ENCODE peak calls at places on chromosomes 6 and 20, in seven cellular contexts. C is ovary; M is body of pancreas; Q is stomach; P is tibial nerve; W is CD4-positive, CD25-positive, alpha-beta regulatory T cell; S is aorta. O is an unnamed sample. For H3K27me3, the result is how much of the 10 kb centered on the place peaks cover.

GRCh38 chr20:4813076-4813838 is 91.5 kb downstream of the PRND start:
- DNase-seq in C (peak), M (no peak), Q (no peak), P (no peak), W (no peak), S (peak), O (no peak)

GRCh38 chr20:7161690-7162089 is 394.2 kb downstream of the BMP2 start:
- DNase-seq in C (no peak), M (no peak), Q (no peak), P (peak), W (no peak), S (no peak), O (no peak)

GRCh38 chr6:117555882-117556498 is 46.3 kb downstream of the GOPC start:
- DNase-seq in C (no peak), M (peak), Q (peak), P (peak), W (peak), S (no peak), O (no peak)

GRCh38 chr20:10179574-10180298 is 38.9 kb upstream of the SNAP25 start:
- DNase-seq in C (no peak), M (no peak), Q (no peak), P (no peak), W (no peak), S (no peak), O (no peak)

GRCh38 chr20:44745560-44746366 is at the start of gene KCNK15:
- DNase-seq in C (peak), M (peak), Q (peak), P (no peak), W (no peak), S (peak), O (peak)

GRCh38 chr6:1825277-1825676 is 215.6 kb downstream of the FOXC1 start:
- DNase-seq in C (no peak), M (no peak), Q (no peak), P (no peak), W (no peak), S (no peak), O (no peak)

GRCh38 chr6:137512768-137513605 is 18.8 kb upstream of the OLIG3 start:
- DNase-seq in C (no peak), M (no peak), Q (no peak), P (no peak), W (no peak), S (no peak), O (no peak)

GRCh38 chr20:48015943-48016723 is 230.9 kb upstream of the SULF2 start:
- DNase-seq in C (peak), M (no peak), Q (no peak), P (no peak), W (no peak), S (no peak), O (no peak)

GRCh38 chr20:33493076-33493766 is 3.3 kb downstream of the CBFA2T2 start:
- DNase-seq in C (no peak), M (no peak), Q (no peak), P (no peak), W (no peak), S (no peak), O (no peak)

GRCh38 chr20:42610070-42610469 is 579.6 kb downstream of the PTPRT start:
- DNase-seq in C (no peak), M (no peak), Q (no peak), P (no peak), W (no peak), S (no peak), O (no peak)

GRCh38 chr6:89660981-89661380 is 22.4 kb upstream of the LYRM2 start:
- DNase-seq in C (no peak), M (no peak), Q (no peak), P (no peak), W (no peak), S (no peak), O (no peak)

GRCh38 chr6:44855562-44856494 is 468.3 kb downstream of the CDC5L start:
- DNase-seq in C (no peak), M (no peak), Q (no peak), P (no peak), W (no peak), S (no peak), O (no peak)

GRCh38 chr6:113630738-113631535 is 226.2 kb upstream of the MARCKS start:
- DNase-seq in C (no peak), M (no peak), Q (no peak), P (no peak), W (no peak), S (peak), O (no peak)

GRCh38 chr6:16129623-16130243 is 847 bp downstream of the MYLIP start:
- DNase-seq in C (peak), M (peak), Q (peak), P (no peak), W (no peak), S (no peak), O (no peak)

GRCh38 chr6:29631860-29632731 is 887 bp downstream of the GABBR1 start:
- DNase-seq in C (peak), M (peak), Q (peak), P (peak), W (peak), S (peak), O (peak)

GRCh38 chr6:27178001-27178730 is 69.3 kb upstream of the PRSS16 start:
- DNase-seq in C (peak), M (peak), Q (peak), P (peak), W (peak), S (peak), O (no peak)

GRCh38 chr20:967796-968742 is 34.0 kb downstream of the RSPO4 start:
- DNase-seq in C (no peak), M (no peak), Q (no peak), P (peak), W (no peak), S (no peak), O (no peak)

GRCh38 chr20:10805764-10806163 is 132.0 kb upstream of the JAG1 start:
- DNase-seq in C (no peak), M (no peak), Q (no peak), P (no peak), W (no peak), S (no peak), O (no peak)

GRCh38 chr6:88157106-88157505 is 9.0 kb downstream of the CNR1 start:
- DNase-seq in C (no peak), M (no peak), Q (no peak), P (no peak), W (no peak), S (no peak), O (no peak)

GRCh38 chr20:10747019-10747418 is 73.2 kb upstream of the JAG1 start:
- DNase-seq in C (no peak), M (no peak), Q (no peak), P (no peak), W (no peak), S (no peak), O (no peak)

GRCh38 chr6:132188865-132189264 is 212.4 kb downstream of the MOXD1 start:
- DNase-seq in C (no peak), M (no peak), Q (no peak), P (no peak), W (no peak), S (no peak), O (no peak)

GRCh38 chr6:88301888-88302768 is 136.0 kb upstream of the CNR1 start:
- DNase-seq in C (no peak), M (no peak), Q (no peak), P (no peak), W (no peak), S (no peak), O (no peak)

GRCh38 chr20:50691585-50692552 is 527 bp upstream of the RIPOR3 start:
- DNase-seq in C (no peak), M (no peak), Q (no peak), P (peak), W (no peak), S (no peak), O (no peak)

GRCh38 chr6:36911946-36912555 is 26.3 kb downstream of the C6orf89 start:
- DNase-seq in C (no peak), M (no peak), Q (no peak), P (no peak), W (no peak), S (no peak), O (no peak)

GRCh38 chr6:26597821-26598220 is 1.1 kb downstream of the ABT1 start:
- DNase-seq in C (no peak), M (no peak), Q (no peak), P (no peak), W (no peak), S (no peak), O (no peak)

GRCh38 chr6:152380993-152381898 is 255.9 kb downstream of the SYNE1 start:
- DNase-seq in C (peak), M (peak), Q (peak), P (peak), W (no peak), S (peak), O (peak)

GRCh38 chr20:52497731-52498130 is 306.2 kb upstream of the ZFP64 start:
- DNase-seq in C (no peak), M (no peak), Q (no peak), P (no peak), W (no peak), S (no peak), O (no peak)

GRCh38 chr20:50772418-50773185 is 22.3 kb upstream of the BCAS4 start:
- DNase-seq in C (no peak), M (peak), Q (no peak), P (no peak), W (no peak), S (no peak), O (no peak)

GRCh38 chr20:48295966-48296421 is 510.7 kb upstream of the SULF2 start:
- DNase-seq in C (no peak), M (no peak), Q (no peak), P (no peak), W (no peak), S (no peak), O (no peak)

GRCh38 chr20:9352740-9353139 is 161.7 kb upstream of the LAMP5 start:
- DNase-seq in C (no peak), M (no peak), Q (no peak), P (no peak), W (no peak), S (no peak), O (no peak)

GRCh38 chr20:9739991-9740390 is 98.9 kb downstream of the PAK5 start:
- DNase-seq in C (no peak), M (no peak), Q (no peak), P (no peak), W (no peak), S (no peak), O (no peak)

GRCh38 chr6:97077380-97077779 is 152.9 kb downstream of the KLHL32 start:
- DNase-seq in C (no peak), M (no peak), Q (no peak), P (no peak), W (no peak), S (no peak), O (no peak)

GRCh38 chr6:119172813-119173212 is 94.3 kb upstream of the FAM184A start:
- DNase-seq in C (no peak), M (no peak), Q (no peak), P (no peak), W (no peak), S (no peak), O (no peak)

GRCh38 chr6:130893766-130894165 is 66.6 kb downstream of the SMLR1 start:
- DNase-seq in C (no peak), M (no peak), Q (no peak), P (no peak), W (no peak), S (no peak), O (no peak)

GRCh38 chr6:168666751-168667427 is 225.9 kb downstream of the SMOC2 start:
- DNase-seq in C (no peak), M (no peak), Q (no peak), P (no peak), W (no peak), S (no peak), O (no peak)

GRCh38 chr6:45922728-45923351 is 92.8 kb downstream of the CLIC5 start:
- DNase-seq in C (peak), M (peak), Q (peak), P (peak), W (peak), S (peak), O (peak)

GRCh38 chr6:119313937-119314893 is 35.3 kb downstream of the MAN1A1 start:
- DNase-seq in C (no peak), M (no peak), Q (no peak), P (no peak), W (no peak), S (no peak), O (no peak)

GRCh38 chr20:43740642-43741041 is 13.8 kb upstream of the GTSF1L start:
- DNase-seq in C (no peak), M (no peak), Q (no peak), P (no peak), W (no peak), S (no peak), O (no peak)

GRCh38 chr6:36739947-36740817 is 42.6 kb downstream of the RAB44 start:
- DNase-seq in C (no peak), M (no peak), Q (no peak), P (no peak), W (no peak), S (no peak), O (no peak)

GRCh38 chr6:84172574-84172973 is 54.9 kb downstream of the CEP162 start:
- DNase-seq in C (no peak), M (no peak), Q (no peak), P (no peak), W (no peak), S (no peak), O (no peak)

GRCh38 chr20:3172126-3172932 is 1.0 kb downstream of the LZTS3 start:
- DNase-seq in C (no peak), M (no peak), Q (no peak), P (no peak), W (no peak), S (peak), O (peak)
- H3K27me3 ChIP-seq in C (under half), M (under half), Q (under half), P (under half), W (under half), S (under half), O (under half)

DNA sequence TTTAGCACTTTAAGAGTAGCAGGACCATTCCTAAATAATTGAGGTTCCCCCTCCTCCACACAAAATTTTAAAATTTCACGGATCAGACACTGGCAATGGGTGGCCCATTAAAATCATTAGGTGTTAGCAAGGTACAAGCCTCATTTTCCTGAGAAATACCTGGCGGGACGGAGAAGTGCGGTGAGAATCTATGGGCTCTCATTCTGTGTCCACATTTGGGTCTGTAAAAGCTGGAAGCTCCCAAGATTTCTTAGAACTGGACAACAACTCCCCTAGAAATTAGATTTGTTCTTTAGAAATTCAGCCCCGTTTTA is 5.9 kb downstream of the SIM1 start:
- DNase-seq in C (no peak), M (no peak), Q (no peak), P (no peak), W (no peak), S (no peak), O (no peak)
- H3K27me3 ChIP-seq in C (under half), M (under half), Q (half or more), P (half or more), W (half or more), S (under half), O (under half)

GRCh38 chr6:158160932-158161539 is 7.0 kb downstream of the SERAC1 start:
- DNase-seq in C (no peak), M (no peak), Q (no peak), P (no peak), W (no peak), S (no peak), O (no peak)

GRCh38 chr6:158154816-158155215 is 13.2 kb downstream of the SERAC1 start:
- DNase-seq in C (no peak), M (no peak), Q (no peak), P (no peak), W (no peak), S (no peak), O (no peak)

GRCh38 chr6:158158748-158159147 is 9.3 kb downstream of the SERAC1 start:
- DNase-seq in C (no peak), M (no peak), Q (no peak), P (no peak), W (no peak), S (no peak), O (no peak)

GRCh38 chr6:158157064-158157764 is 10.8 kb downstream of the SERAC1 start:
- DNase-seq in C (no peak), M (no peak), Q (no peak), P (no peak), W (no peak), S (no peak), O (no peak)

DNA sequence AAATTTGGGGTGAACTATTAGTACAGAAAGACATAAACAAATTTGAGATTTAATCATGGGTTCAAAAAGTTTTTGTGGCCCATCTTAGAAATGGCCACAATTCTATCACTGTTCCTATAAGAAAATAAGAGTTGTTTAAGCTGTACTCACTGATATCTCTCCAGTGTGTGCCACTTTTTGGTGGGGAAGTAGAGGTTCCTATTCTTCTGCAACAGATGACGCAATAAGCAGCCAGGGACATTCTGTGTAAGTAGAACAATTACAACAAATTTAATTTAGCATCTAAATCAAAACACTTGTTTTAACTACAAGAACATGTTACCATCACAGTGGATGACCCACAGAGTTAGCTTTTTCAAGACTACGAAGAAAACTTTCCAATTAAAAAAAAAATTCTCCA is 9.9 kb downstream of the SERAC1 start:
- DNase-seq in C (no peak), M (no peak), Q (no peak), P (no peak), W (no peak), S (no peak), O (no peak)
- H3K27me3 ChIP-seq in C (under half), M (under half), Q (under half), P (under half), W (under half), S (under half), O (under half)

DNA sequence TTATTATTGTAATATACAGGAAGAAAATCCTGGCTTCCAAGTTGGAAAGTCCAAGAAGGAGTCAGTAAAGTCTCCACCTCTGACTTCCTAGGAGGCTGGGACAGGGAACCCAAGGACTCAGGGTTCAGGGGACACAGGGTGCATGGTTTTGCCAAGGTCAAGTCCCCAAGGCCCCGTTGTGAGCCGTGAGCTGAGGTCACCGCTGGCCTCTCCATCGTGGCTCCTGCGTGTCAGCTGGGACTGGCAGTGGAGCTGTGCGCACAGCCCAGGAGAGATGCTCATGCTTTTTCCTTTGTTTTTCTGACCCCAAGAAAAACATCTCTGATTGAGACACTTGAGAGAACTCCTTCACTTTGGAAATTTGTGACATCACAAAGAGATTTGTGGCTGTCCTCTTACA is 230.8 kb downstream of the FNDC1 start:
- DNase-seq in C (no peak), M (no peak), Q (no peak), P (no peak), W (no peak), S (no peak), O (peak)
- H3K27me3 ChIP-seq in C (under half), M (under half), Q (under half), P (under half), W (under half), S (under half), O (under half)

DNA sequence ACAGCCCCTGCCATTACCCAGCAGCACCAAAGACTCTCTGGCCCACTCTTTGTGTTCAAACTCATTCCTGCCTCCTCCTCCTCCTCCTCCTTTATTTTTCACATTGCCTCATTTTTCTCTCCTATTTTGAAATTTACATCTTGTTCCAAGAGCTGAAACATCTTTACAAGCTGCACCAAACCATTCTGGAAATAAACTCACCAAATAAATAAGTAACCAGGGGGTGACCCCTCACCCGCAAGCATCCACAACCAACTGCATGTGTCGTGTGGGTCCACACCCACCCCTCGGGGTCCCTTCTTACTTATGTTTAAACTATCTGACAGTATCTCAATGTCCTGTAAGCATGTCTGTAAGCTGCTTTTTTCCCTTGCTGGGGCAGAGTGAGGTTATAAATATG is 1.4 kb downstream of the KCNB1 start:
- DNase-seq in C (no peak), M (no peak), Q (no peak), P (no peak), W (no peak), S (no peak), O (no peak)
- H3K27me3 ChIP-seq in C (under half), M (under half), Q (under half), P (under half), W (under half), S (under half), O (under half)

GRCh38 chr6:108134213-108134973 is 31.4 kb upstream of the NR2E1 start:
- DNase-seq in C (no peak), M (no peak), Q (no peak), P (no peak), W (no peak), S (no peak), O (no peak)
- H3K27me3 ChIP-seq in C (under half), M (under half), Q (under half), P (half or more), W (under half), S (under half), O (under half)

GRCh38 chr20:61688411-61688810 is 377.3 kb downstream of the TAF4 start:
- DNase-seq in C (no peak), M (no peak), Q (no peak), P (no peak), W (no peak), S (no peak), O (no peak)
- H3K27me3 ChIP-seq in C (under half), M (under half), Q (under half), P (under half), W (under half), S (under half), O (under half)

DNA sequence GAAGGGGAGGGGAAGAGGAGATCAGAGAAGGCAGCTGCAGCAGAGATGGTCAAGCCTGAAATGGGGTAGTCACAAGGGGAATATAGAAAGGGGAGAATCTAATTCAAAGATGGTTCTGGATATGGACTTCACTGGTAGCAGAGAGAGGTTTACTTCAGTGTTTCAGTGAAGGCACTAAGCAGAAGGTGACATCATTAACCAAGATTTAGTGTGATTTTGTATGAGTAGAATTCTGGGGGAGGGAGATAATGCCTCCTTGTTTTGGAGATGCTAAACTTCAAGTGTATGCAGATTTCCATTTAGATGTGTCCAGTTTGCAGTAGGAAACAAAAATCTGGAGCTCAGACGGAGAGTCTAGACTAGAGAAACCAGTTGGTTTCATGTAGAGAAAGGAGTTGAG is 13.1 kb downstream of the SIM1 start:
- DNase-seq in C (no peak), M (no peak), Q (no peak), P (no peak), W (no peak), S (no peak), O (no peak)
- H3K27me3 ChIP-seq in C (under half), M (under half), Q (half or more), P (half or more), W (half or more), S (under half), O (under half)